ENCODE peak calls at places on chromosomes 5 and 9, in four cellular contexts. E is testis, H is WTC11, L is GM12865. J is an unnamed sample.

GRCh38 chr5:163135849-163136248 is 301.5 kb upstream of the CCNG1 start:
- DNase-seq in E (no peak), H (no peak), L (no peak), J (no peak)

GRCh38 chr5:201672-202071 is 10.4 kb downstream of the LRRC14B start:
- DNase-seq in E (no peak), H (no peak), L (no peak), J (no peak)

GRCh38 chr5:32312194-32312681 is 501 bp downstream of the MTMR12 start:
- DNase-seq in E (peak; percentile 81), H (peak; percentile 44), L (peak; percentile 75), J (no peak)

GRCh38 chr5:40716000-40716399 is 36.3 kb downstream of the PTGER4 start:
- DNase-seq in E (no peak), H (no peak), L (no peak), J (no peak)

GRCh38 chr9:79610019-79610760 is 38.4 kb downstream of the TLE4 start:
- DNase-seq in E (no peak), H (no peak), L (no peak), J (no peak)

GRCh38 chr5:90096415-90097081 is 313.0 kb downstream of the CETN3 start:
- DNase-seq in E (no peak), H (no peak), L (peak; percentile 25), J (no peak)

GRCh38 chr9:109739760-109740159 is 40.2 kb upstream of the PALM2AKAP2 start:
- DNase-seq in E (no peak), H (no peak), L (no peak), J (no peak)

GRCh38 chr5:145811834-145812625 is 23.1 kb downstream of the PRELID2 start:
- DNase-seq in E (peak; percentile 48), H (no peak), L (peak; percentile 9), J (no peak)

GRCh38 chr9:116985636-116986414 is 298.7 kb downstream of the TRIM32 start:
- DNase-seq in E (no peak), H (no peak), L (no peak), J (no peak)

GRCh38 chr9:135939351-135940265 is 21.6 kb downstream of the UBAC1 start:
- DNase-seq in E (no peak), H (no peak), L (peak; percentile 23), J (no peak)

GRCh38 chr9:93453047-93453914 is at the start of gene FAM120AOS:
- DNase-seq in E (peak; percentile 99), H (peak; percentile 82), L (peak; percentile 95), J (peak; percentile 68)

GRCh38 chr9:130139251-130139650 is 33.0 kb upstream of the NCS1 start:
- DNase-seq in E (no peak), H (no peak), L (no peak), J (no peak)

GRCh38 chr5:10885026-10885425 is 124.0 kb upstream of the DAP start:
- DNase-seq in E (no peak), H (no peak), L (no peak), J (no peak)

GRCh38 chr5:172603425-172603824 is 37.6 kb upstream of the NEURL1B start:
- DNase-seq in E (no peak), H (no peak), L (no peak), J (no peak)

GRCh38 chr9:16192403-16193017 is 639.7 kb downstream of the CCDC171 start:
- DNase-seq in E (no peak), H (no peak), L (no peak), J (no peak)

GRCh38 chr5:77222722-77223121 is 12.2 kb downstream of the PDE8B start:
- DNase-seq in E (no peak), H (no peak), L (no peak), J (no peak)

GRCh38 chr9:106859957-106860715 is 2.8 kb upstream of the ZNF462 start:
- DNase-seq in E (peak; percentile 38), H (peak; percentile 78), L (no peak), J (no peak)

GRCh38 chr5:147046226-147046625 is 167.7 kb upstream of the PPP2R2B start:
- DNase-seq in E (no peak), H (no peak), L (no peak), J (no peak)

GRCh38 chr9:129624168-129624759 is 1.7 kb upstream of the NTMT1 start:
- DNase-seq in E (peak; percentile 66), H (peak; percentile 88), L (peak; percentile 59), J (no peak)

GRCh38 chr5:78300464-78301045 is 6.1 kb upstream of the AP3B1 start:
- DNase-seq in E (no peak), H (no peak), L (peak; percentile 28), J (no peak)

GRCh38 chr5:68669864-68670263 is 423.9 kb upstream of the SLC30A5 start:
- DNase-seq in E (no peak), H (no peak), L (no peak), J (no peak)

GRCh38 chr5:80998590-80998979 is 38.4 kb downstream of the RASGRF2 start:
- DNase-seq in E (no peak), H (no peak), L (no peak), J (no peak)

J was measured in CMK.